ENCODE peak calls at places on chromosomes 5 and 9, in five cellular contexts. S is adrenal gland, Z is colonic mucosa, N is pancreas, T is Caco-2. O is an unnamed sample.

GRCh38 chr5:68046445-68046844 is 169.1 kb upstream of the PIK3R1 start:
- DNase-seq in S (peak; percentile 19), Z (no peak), N (no peak), T (no peak), O (no peak)

GRCh38 chr9:107614765-107615164 is 125.2 kb upstream of the KLF4 start:
- DNase-seq in S (no peak), Z (peak; percentile 75), N (no peak), T (peak; percentile 25), O (no peak)

GRCh38 chr5:163894645-163895044 is 389.2 kb downstream of the MAT2B start:
- DNase-seq in S (no peak), Z (no peak), N (no peak), T (no peak), O (no peak)

GRCh38 chr5:139584137-139584536 is 23.0 kb downstream of the UBE2D2 start:
- DNase-seq in S (no peak), Z (no peak), N (no peak), T (no peak), O (no peak)

GRCh38 chr5:90170231-90170630 is 239.3 kb downstream of the CETN3 start:
- DNase-seq in S (no peak), Z (no peak), N (no peak), T (no peak), O (peak; percentile 52)

GRCh38 chr5:82313016-82313415 is 34.9 kb upstream of the RPS23 start:
- DNase-seq in S (no peak), Z (peak; percentile 56), N (no peak), T (no peak), O (no peak)

GRCh38 chr5:159216454-159216853 is 7.1 kb upstream of the RNF145 start:
- DNase-seq in S (no peak), Z (no peak), N (no peak), T (no peak), O (no peak)

GRCh38 chr9:37338218-37338617 is 84.3 kb upstream of the GRHPR start:
- DNase-seq in S (no peak), Z (no peak), N (no peak), T (no peak), O (no peak)

GRCh38 chr5:168269950-168270349 is 21.5 kb upstream of the WWC1 start:
- DNase-seq in S (no peak), Z (peak; percentile 24), N (no peak), T (peak; percentile 39), O (no peak)

GRCh38 chr9:126534431-126535186 is 79.1 kb upstream of the LMX1B start:
- DNase-seq in S (no peak), Z (no peak), N (no peak), T (no peak), O (peak; percentile 99)

GRCh38 chr9:26760675-26761074 is 131.9 kb downstream of the CAAP1 start:
- DNase-seq in S (no peak), Z (no peak), N (no peak), T (no peak), O (no peak)

GRCh38 chr5:154819546-154819945 is 30.9 kb downstream of the FAXDC2 start:
- DNase-seq in S (no peak), Z (no peak), N (no peak), T (no peak), O (no peak)

GRCh38 chr9:87500491-87500890 is 2.8 kb downstream of the DAPK1 start:
- DNase-seq in S (no peak), Z (no peak), N (no peak), T (no peak), O (no peak)

GRCh38 chr5:179321206-179321987 is 23.9 kb downstream of the ADAMTS2 start:
- DNase-seq in S (no peak), Z (no peak), N (peak; percentile 29), T (no peak), O (peak; percentile 4)

GRCh38 chr9:91039125-91039834 is 237.7 kb downstream of the SYK start:
- DNase-seq in S (no peak), Z (no peak), N (no peak), T (no peak), O (no peak)

GRCh38 chr9:128927731-128928411 is 7.1 kb downstream of the PHYHD1 start:
- DNase-seq in S (peak; percentile 48), Z (peak; percentile 53), N (peak; percentile 82), T (peak; percentile 80), O (peak; percentile 72)

GRCh38 chr9:99167120-99167519 is 54.6 kb downstream of the ALG2 start:
- DNase-seq in S (no peak), Z (no peak), N (no peak), T (no peak), O (no peak)

GRCh38 chr5:132413567-132413966 is 44.1 kb downstream of the SLC22A5 start:
- DNase-seq in S (no peak), Z (no peak), N (no peak), T (no peak), O (no peak)

GRCh38 chr9:102631559-102631958 is 363.6 kb upstream of the CYLC2 start:
- DNase-seq in S (no peak), Z (no peak), N (no peak), T (peak; percentile 14), O (no peak)

GRCh38 chr5:144467795-144468194 is 297.1 kb downstream of the KCTD16 start:
- DNase-seq in S (no peak), Z (peak; percentile 19), N (no peak), T (peak; percentile 60), O (no peak)

GRCh38 chr5:134466241-134467069 is 54.8 kb upstream of the CDKN2AIPNL start:
- DNase-seq in S (peak; percentile 97), Z (peak; percentile 97), N (peak; percentile 98), T (no peak), O (peak; percentile 95)

GRCh38 chr5:34657550-34657921 is 1.4 kb downstream of the RAI14 start:
- DNase-seq in S (peak; percentile 23), Z (peak; percentile 23), N (peak; percentile 46), T (peak; percentile 35), O (no peak)

GRCh38 chr5:171437286-171437821 is 17.9 kb downstream of the FGF18 start:
- DNase-seq in S (no peak), Z (no peak), N (peak; percentile 93), T (no peak), O (peak; percentile 33)

GRCh38 chr5:108530706-108531105 is 148.8 kb upstream of the FBXL17 start:
- DNase-seq in S (no peak), Z (no peak), N (no peak), T (no peak), O (no peak)

GRCh38 chr9:115262952-115263351 is 145.0 kb upstream of the TNC start:
- DNase-seq in S (no peak), Z (no peak), N (no peak), T (no peak), O (no peak)

GRCh38 chr5:80215523-80215922 is 40.3 kb downstream of the SERINC5 start:
- DNase-seq in S (no peak), Z (no peak), N (no peak), T (no peak), O (no peak)

GRCh38 chr5:179414459-179415215 is 69.4 kb upstream of the ADAMTS2 start:
- DNase-seq in S (no peak), Z (peak; percentile 12), N (no peak), T (no peak), O (no peak)

GRCh38 chr5:79171846-79172245 is 60.2 kb downstream of the BHMT start:
- DNase-seq in S (no peak), Z (no peak), N (no peak), T (no peak), O (no peak)

GRCh38 chr5:135244620-135245021 is 154.4 kb downstream of the MACROH2A1 start:
- DNase-seq in S (peak; percentile 10), Z (peak; percentile 14), N (no peak), T (no peak), O (no peak)

GRCh38 chr5:154355141-154355611 is 90.6 kb upstream of the SAP30L start:
- DNase-seq in S (no peak), Z (no peak), N (no peak), T (no peak), O (peak; percentile 12)

GRCh38 chr5:137627730-137628129 is 108.2 kb downstream of the KLHL3 start:
- DNase-seq in S (no peak), Z (no peak), N (no peak), T (no peak), O (no peak)

GRCh38 chr5:32542216-32543059 is 42.9 kb upstream of the SUB1 start:
- DNase-seq in S (no peak), Z (no peak), N (no peak), T (no peak), O (no peak)

GRCh38 chr5:139642891-139643871 is 5.0 kb upstream of the CXXC5 start:
- DNase-seq in S (no peak), Z (peak; percentile 94), N (peak; percentile 90), T (peak; percentile 96), O (no peak)

GRCh38 chr5:135239461-135240282 is 159.4 kb downstream of the MACROH2A1 start:
- DNase-seq in S (peak; percentile 17), Z (peak; percentile 16), N (no peak), T (no peak), O (peak; percentile 45)

GRCh38 chr9:33229359-33230120 is 10.4 kb upstream of the SPINK4 start:
- DNase-seq in S (no peak), Z (peak; percentile 97), N (peak; percentile 80), T (peak; percentile 84), O (peak; percentile 20)

GRCh38 chr5:38831909-38832308 is 13.9 kb upstream of the OSMR start:
- DNase-seq in S (no peak), Z (no peak), N (no peak), T (peak; percentile 39), O (peak; percentile 33)

GRCh38 chr5:109819878-109820277 is 130.2 kb downstream of the MAN2A1 start:
- DNase-seq in S (no peak), Z (no peak), N (no peak), T (no peak), O (no peak)

GRCh38 chr9:1869843-1870242 is 145.3 kb upstream of the SMARCA2 start:
- DNase-seq in S (no peak), Z (peak; percentile 20), N (no peak), T (peak; percentile 53), O (no peak)

GRCh38 chr5:17156463-17156862 is 61.0 kb upstream of the BASP1 start:
- DNase-seq in S (no peak), Z (no peak), N (no peak), T (no peak), O (no peak)

GRCh38 chr9:120299785-120300184 is 280.2 kb downstream of the CDK5RAP2 start:
- DNase-seq in S (no peak), Z (no peak), N (no peak), T (no peak), O (peak; percentile 14)
- TF ChIP-seq CTCF in S (no peak), Z (no peak), N (no peak), T (no peak), O (peak; percentile 32)

GRCh38 chr5:177428574-177429217 is 2.2 kb downstream of the GRK6 start:
- DNase-seq in S (no peak), Z (no peak), N (no peak), T (no peak), O (no peak)
- H3K4me3 ChIP-seq in S (no peak overlapping the region), Z (no peak overlapping the region), N (no peak overlapping the region), T (no peak overlapping the region), O (no peak overlapping the region)

GRCh38 chr5:141637693-141638419 is 1.1 kb downstream of the RELL2 start:
- DNase-seq in S (peak; percentile 66), Z (peak; percentile 70), N (peak; percentile 90), T (peak; percentile 79), O (peak; percentile 54)
- TF ChIP-seq CTCF in S (no peak), Z (peak; percentile 18), N (no peak), T (peak; percentile 57), O (peak; percentile 34)

DNA sequence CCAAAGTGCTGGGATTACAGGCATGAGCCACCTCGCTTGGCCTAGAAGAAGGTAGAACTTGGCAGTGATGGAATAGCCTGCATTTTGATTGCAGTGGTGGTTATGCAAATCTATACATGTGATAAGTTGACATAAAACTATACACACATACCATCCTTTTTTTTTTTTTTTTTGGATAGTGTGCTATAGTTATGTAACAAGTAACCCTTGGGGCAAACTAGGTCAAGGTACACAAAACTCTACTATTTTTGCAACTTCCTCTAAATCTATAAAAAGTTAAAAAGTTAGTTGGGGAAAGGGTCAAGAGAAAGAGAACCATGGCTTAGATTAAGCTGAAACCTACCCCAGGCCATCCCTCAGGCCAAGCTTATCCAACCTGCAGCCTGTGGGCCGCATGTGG is 11.1 kb downstream of the TRIM14 start:
- DNase-seq in S (no peak), Z (no peak), N (peak; percentile 5), T (no peak), O (no peak)
- H3K4me3 ChIP-seq in S (no peak overlapping the region), Z (no peak overlapping the region), N (no peak overlapping the region), T (no peak overlapping the region), O (no peak overlapping the region)